ENCODE peak calls at places on chromosome 11, in four cellular contexts. D is lower lobe of right lung, S is foreskin fibroblast, X is skeletal muscle cell. V is an unnamed sample.

GRCh38 chr11:70467196-70468085 is 69.1 kb downstream of the CTTN start:
- DNase-seq in X (no peak), S (peak), D (peak), V (peak)

GRCh38 chr11:57315491-57315890 is 9.3 kb downstream of the TNKS1BP1 start:
- DNase-seq in D (no peak), X (no peak), S (no peak), V (no peak)

GRCh38 chr11:69956669-69957190 is 121.4 kb upstream of the ANO1 start:
- DNase-seq in S (no peak), D (no peak), X (no peak), V (no peak)

GRCh38 chr11:48900131-48900800 is 83.4 kb downstream of the TRIM51G start:
- DNase-seq in X (no peak), S (no peak), D (peak), V (no peak)

GRCh38 chr11:128179049-128179448 is 408.3 kb downstream of the ETS1 start:
- DNase-seq in D (no peak), S (peak), X (no peak), V (peak)

GRCh38 chr11:6393989-6394670 is 3.9 kb downstream of the SMPD1 start:
- DNase-seq in X (no peak), S (no peak), D (no peak), V (no peak)

GRCh38 chr11:44134625-44135024 is 39.1 kb downstream of the EXT2 start:
- DNase-seq in X (no peak), S (no peak), D (no peak), V (no peak)

GRCh38 chr11:43712676-43713075 is 32.1 kb downstream of the HSD17B12 start:
- DNase-seq in D (no peak), S (peak), X (no peak), V (no peak)

GRCh38 chr11:32122200-32122599 is 31.3 kb downstream of the RCN1 start:
- DNase-seq in S (no peak), D (no peak), X (no peak), V (no peak)

GRCh38 chr11:48127521-48128183 is 89.0 kb upstream of the OR4B1 start:
- DNase-seq in D (no peak), S (no peak), X (no peak), V (no peak)

V was measured in AG08395.